ENCODE peak calls at places on chromosomes 1 and 21, in eight cellular contexts. L, C, E, W, S, H, V and X are unnamed samples.

GRCh38 chr1:8026976-8027747 is 1.1 kb upstream of the ERRFI1 start:
- ATAC-seq in C (peak; percentile 40), L (peak; percentile 11), W (no peak), V (peak; percentile 57), H (no peak), S (peak; percentile 25), E (peak; percentile 1), X (peak; percentile 4)

GRCh38 chr1:78143152-78143551 is 97.4 kb downstream of the GIPC2 start:
- ATAC-seq in L (peak; percentile 67), E (no peak), W (no peak), C (peak; percentile 70), S (peak; percentile 20), V (peak; percentile 83), H (peak; percentile 73), X (no peak)

GRCh38 chr1:117821782-117822447 is 107.5 kb downstream of the GDAP2 start:
- ATAC-seq in S (peak; percentile 85), E (no peak), L (peak; percentile 58), H (no peak), C (peak; percentile 50), V (peak; percentile 16), W (peak; percentile 85), X (peak; percentile 69)

GRCh38 chr1:89660086-89660946 is 27.4 kb downstream of the LRRC8C start:
- ATAC-seq in W (no peak), L (no peak), S (no peak), V (no peak), H (peak; percentile 14), C (no peak), E (no peak), X (no peak)

GRCh38 chr1:247228133-247228532 is 27.7 kb upstream of the VN1R5 start:
- ATAC-seq in C (no peak), W (no peak), V (no peak), S (no peak), E (peak; percentile 42), H (no peak), L (no peak), X (no peak)

GRCh38 chr1:157153743-157154142 is 15.5 kb upstream of the ETV3 start:
- ATAC-seq in L (peak; percentile 75), C (peak; percentile 26), W (no peak), V (peak; percentile 40), S (no peak), H (no peak), E (no peak), X (no peak)

GRCh38 chr1:58104960-58105359 is 441.6 kb downstream of the OMA1 start:
- ATAC-seq in L (no peak), C (no peak), E (no peak), W (no peak), H (no peak), V (no peak), S (no peak), X (no peak)

GRCh38 chr21:18617291-18617690 is 213.7 kb upstream of the TMPRSS15 start:
- ATAC-seq in C (no peak), H (no peak), W (no peak), L (no peak), E (no peak), S (no peak), V (no peak), X (no peak)

GRCh38 chr1:168163670-168164069 is 15.1 kb upstream of the TIPRL start:
- ATAC-seq in L (no peak), W (no peak), C (no peak), H (no peak), E (no peak), S (no peak), V (no peak), X (no peak)

GRCh38 chr1:92929461-92929860 is 31.8 kb downstream of the DIPK1A start:
- ATAC-seq in V (peak; percentile 77), H (no peak), E (no peak), C (no peak), W (no peak), S (no peak), L (no peak), X (no peak)

GRCh38 chr1:91645031-91645430 is 144.4 kb downstream of the CDC7 start:
- ATAC-seq in V (no peak), S (no peak), H (no peak), E (no peak), W (no peak), L (no peak), C (no peak), X (no peak)

GRCh38 chr1:47187226-47187925 is 2.5 kb downstream of the PDZK1IP1 start:
- ATAC-seq in V (no peak), W (no peak), E (no peak), L (no peak), C (no peak), S (no peak), H (no peak), X (no peak)
- H3K4me1 ChIP-seq in V (no peaks in the 10 kb centered on the region), W (peaks cover 15% of the 10 kb centered on the region), E (peaks cover 11% of the 10 kb centered on the region), L (peaks cover 16% of the 10 kb centered on the region), C (no peaks in the 10 kb centered on the region), S (no peaks in the 10 kb centered on the region), H (no peaks in the 10 kb centered on the region), X (no peaks in the 10 kb centered on the region)

GRCh38 chr1:200041337-200042118 is 14.0 kb downstream of the NR5A2 start:
- ATAC-seq in C (no peak), L (peak; percentile 2), W (no peak), H (no peak), E (no peak), V (peak; percentile 1), S (peak; percentile 27), X (no peak)
- H3K4me3 ChIP-seq in C (no peak overlapping the region), L (no peak overlapping the region), W (peak overlapping the region; percentile 63), H (no peak overlapping the region), E (no peak overlapping the region), V (peak overlapping the region; percentile 58), S (peak overlapping the region; percentile 62), X (no peak overlapping the region)

DNA sequence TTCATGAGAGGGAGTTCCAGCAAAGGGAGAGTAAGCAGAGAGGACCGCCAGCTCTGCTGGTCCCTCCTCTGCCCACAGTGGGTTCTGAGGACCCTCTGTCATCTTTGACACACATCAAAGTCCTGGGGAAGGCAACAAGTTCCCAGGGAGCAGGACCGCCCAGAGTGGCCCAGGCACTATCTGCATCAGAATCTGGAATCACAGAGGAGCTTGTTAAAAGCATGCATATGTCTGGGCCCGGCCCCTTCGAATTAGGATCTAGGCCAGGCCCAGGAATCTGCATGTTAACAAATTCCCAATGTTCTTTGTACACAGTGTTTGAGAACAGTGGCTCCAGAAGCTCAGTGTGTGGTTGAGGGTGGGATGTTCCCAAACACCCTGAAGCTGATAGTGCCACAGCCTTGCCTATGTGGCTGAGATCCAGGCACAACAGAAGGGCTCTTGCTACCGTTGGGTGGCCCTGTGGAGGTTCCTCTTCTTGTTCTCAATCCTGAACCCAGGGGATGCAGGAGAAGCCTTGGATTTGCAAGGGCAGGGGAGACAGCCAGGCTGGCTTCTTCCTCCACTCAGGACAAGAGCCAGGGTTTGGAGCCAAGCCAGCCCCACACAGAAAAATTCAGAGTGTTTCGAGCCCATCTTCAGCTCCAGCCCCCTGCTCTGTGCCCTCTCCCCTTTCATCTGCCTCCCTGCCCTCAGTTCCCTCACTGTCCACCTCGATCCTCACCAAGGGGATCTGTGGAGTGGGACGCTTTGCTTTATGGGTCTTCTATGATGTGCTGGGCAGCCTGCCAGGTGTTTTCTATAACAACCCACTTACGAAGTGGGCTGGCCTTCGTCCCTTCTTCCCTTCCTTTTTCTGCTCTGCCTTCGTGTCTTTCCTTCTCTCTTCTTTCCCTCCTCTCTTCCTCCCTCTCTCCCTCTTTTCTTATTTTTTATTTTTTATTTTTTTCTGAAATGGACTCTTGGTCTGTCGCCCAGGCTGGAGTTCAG is 129.0 kb upstream of the TMPRSS2 start:
- ATAC-seq in C (no peak), H (no peak), E (no peak), W (no peak), V (no peak), L (no peak), S (no peak), X (no peak)
- H3K4me1 ChIP-seq in C (no peaks in the 10 kb centered on the region), H (no peaks in the 10 kb centered on the region), E (peaks cover 32% of the 10 kb centered on the region), W (no peaks in the 10 kb centered on the region), V (no peaks in the 10 kb centered on the region), L (no peaks in the 10 kb centered on the region), S (peaks cover 6% of the 10 kb centered on the region), X (no peaks in the 10 kb centered on the region)

GRCh38 chr1:186829679-186830587 is 1.2 kb downstream of the PLA2G4A start:
- ATAC-seq in W (no peak), H (no peak), S (no peak), E (no peak), L (no peak), C (peak; percentile 27), V (no peak), X (no peak)
- H3K4me3 ChIP-seq in W (peak overlapping the region; percentile 62), H (no peak overlapping the region), S (peak overlapping the region; percentile 53), E (peak overlapping the region; percentile 72), L (no peak overlapping the region), C (peak overlapping the region; percentile 43), V (peak overlapping the region; percentile 18), X (peak overlapping the region; percentile 59)

DNA sequence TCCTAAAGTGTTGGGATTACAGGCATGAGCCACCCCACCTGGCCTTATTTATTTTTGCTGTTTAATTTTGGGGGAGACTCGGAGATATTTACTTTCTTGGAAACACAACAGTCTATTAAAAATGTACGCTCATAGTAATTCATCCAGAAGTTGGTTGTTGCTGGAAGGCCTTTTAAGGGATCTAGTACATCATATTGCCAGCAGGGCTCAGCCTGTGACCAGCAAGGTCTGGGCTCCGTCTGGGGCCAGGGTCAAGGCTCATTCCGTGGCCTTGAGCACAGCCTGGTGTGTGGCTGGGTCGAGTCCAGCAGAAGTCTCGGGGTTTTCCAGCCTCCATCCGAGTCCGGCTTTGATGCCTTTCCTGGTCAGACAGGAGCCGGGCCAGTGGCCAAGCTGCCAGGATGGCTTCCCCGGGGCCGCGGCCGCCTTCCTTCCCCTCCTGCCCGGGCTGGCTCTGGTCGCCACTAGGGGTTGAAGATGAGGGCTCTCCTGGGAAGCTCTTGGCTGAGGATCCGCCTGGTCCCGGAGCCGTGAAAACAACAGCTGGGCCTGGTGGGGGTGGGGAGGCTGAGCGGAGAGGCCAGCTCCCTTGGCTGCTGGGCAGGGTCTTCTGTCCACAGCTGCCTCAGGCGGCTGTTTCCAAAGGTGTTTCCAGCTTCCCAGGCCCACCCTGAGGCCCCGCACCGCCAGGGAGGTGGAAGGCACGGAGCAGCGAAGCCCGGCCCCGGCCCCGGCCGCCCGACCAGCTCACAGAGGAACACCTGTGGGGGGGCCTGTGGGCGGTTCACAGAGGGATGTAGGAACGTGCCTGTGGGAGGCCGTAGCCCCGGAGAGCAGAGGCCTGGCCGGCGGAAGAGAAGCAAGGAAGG is 5.1 kb upstream of the VWA1 start:
- ATAC-seq in L (no peak), S (peak; percentile 57), C (peak; percentile 32), H (no peak), V (peak; percentile 21), E (no peak), W (peak; percentile 63), X (peak; percentile 62)
- H3K4me1 ChIP-seq in L (peaks cover 46% of the 10 kb centered on the region), S (peaks cover 59% of the 10 kb centered on the region), C (peaks cover 42% of the 10 kb centered on the region), H (peaks cover 17% of the 10 kb centered on the region), V (no peaks in the 10 kb centered on the region), E (peaks cover 69% of the 10 kb centered on the region), W (peaks cover 16% of the 10 kb centered on the region), X (no peaks in the 10 kb centered on the region)

GRCh38 chr1:201540846-201541735 is 2.2 kb downstream of the NAV1 start:
- ATAC-seq in E (no peak), S (no peak), V (no peak), H (no peak), L (no peak), C (no peak), W (no peak), X (no peak)
- H3K4me3 ChIP-seq in E (no peak overlapping the region), S (peak overlapping the region; percentile 80), V (no peak overlapping the region), H (no peak overlapping the region), L (no peak overlapping the region), C (no peak overlapping the region), W (peak overlapping the region; percentile 73), X (peak overlapping the region; percentile 74)

GRCh38 chr1:110348771-110349170 is 9.6 kb downstream of the RBM15 start:
- ATAC-seq in V (no peak), W (no peak), L (no peak), C (peak; percentile 17), S (no peak), E (no peak), H (no peak), X (no peak)
- H3K4me1 ChIP-seq in V (no peaks in the 10 kb centered on the region), W (peaks cover 75% of the 10 kb centered on the region), L (peaks cover 38% of the 10 kb centered on the region), C (peaks cover 16% of the 10 kb centered on the region), S (peaks cover 8% of the 10 kb centered on the region), E (no peaks in the 10 kb centered on the region), H (peaks cover 41% of the 10 kb centered on the region), X (peaks cover 85% of the 10 kb centered on the region)